ENCODE peak calls at places on chromosomes 2 and 18, in five cellular contexts. X, H, K, O and Q are unnamed samples.

GRCh38 chr2:21381421-21381820 is 257.7 kb downstream of the TDRD15 start:
- DNase-seq in X (no peak), H (peak), K (no peak), O (no peak), Q (no peak)

GRCh38 chr2:138252587-138252986 is 249.0 kb upstream of the SPOPL start:
- DNase-seq in X (no peak), H (no peak), K (no peak), O (no peak), Q (no peak)

GRCh38 chr2:200223385-200223784 is 83.1 kb upstream of the SPATS2L start:
- DNase-seq in X (no peak), H (peak), K (no peak), O (no peak), Q (no peak)

GRCh38 chr2:113156278-113157107 is 17.3 kb upstream of the PSD4 start:
- DNase-seq in X (no peak), H (no peak), K (peak), O (no peak), Q (no peak)

GRCh38 chr2:25063876-25064660 is 22.2 kb downstream of the EFR3B start:
- DNase-seq in X (no peak), H (no peak), K (no peak), O (peak), Q (no peak)

GRCh38 chr2:12819098-12819465 is 102.3 kb downstream of the TRIB2 start:
- DNase-seq in X (no peak), H (peak), K (no peak), O (no peak), Q (no peak)

GRCh38 chr2:202178342-202178958 is 59.9 kb downstream of the SUMO1 start:
- DNase-seq in X (peak), H (peak), K (peak), O (peak), Q (peak)

GRCh38 chr2:105397025-105397722 is 1.7 kb downstream of the FHL2 start:
- DNase-seq in X (peak), H (no peak), K (no peak), O (no peak), Q (peak)

GRCh38 chr18:41809652-41810051 is 145.4 kb upstream of the PIK3C3 start:
- DNase-seq in X (no peak), H (no peak), K (no peak), O (no peak), Q (no peak)

GRCh38 chr2:216082388-216082733 is 642 bp downstream of the TMEM169 start:
- DNase-seq in X (no peak), H (no peak), K (no peak), O (no peak), Q (no peak)

GRCh38 chr18:43192408-43192807 is 76.9 kb upstream of the RIT2 start:
- DNase-seq in X (no peak), H (no peak), K (no peak), O (no peak), Q (no peak)

GRCh38 chr2:162184796-162185195 is 32.7 kb upstream of the GCG start:
- DNase-seq in X (no peak), H (no peak), K (no peak), O (no peak), Q (no peak)

GRCh38 chr2:181411105-181411849 is 45.9 kb upstream of the ITGA4 start:
- DNase-seq in X (no peak), H (no peak), K (no peak), O (peak), Q (no peak)

GRCh38 chr2:159683804-159684203 is 28.5 kb upstream of the MARCHF7 start:
- DNase-seq in X (no peak), H (no peak), K (no peak), O (no peak), Q (no peak)

GRCh38 chr18:250685-251084 is 17.2 kb downstream of the THOC1 start:
- DNase-seq in X (no peak), H (peak), K (no peak), O (no peak), Q (no peak)

GRCh38 chr2:20635698-20636584 is 15.0 kb downstream of the HS1BP3 start:
- DNase-seq in X (peak), H (peak), K (peak), O (no peak), Q (peak)

GRCh38 chr18:10518595-10519273 is 7.1 kb upstream of the NAPG start:
- DNase-seq in X (peak), H (peak), K (peak), O (no peak), Q (no peak)

GRCh38 chr2:134232868-134233732 is 20.8 kb upstream of the MGAT5 start:
- DNase-seq in X (no peak), H (peak), K (no peak), O (no peak), Q (no peak)

GRCh38 chr2:97724501-97724900 is 11.1 kb downstream of the ZAP70 start:
- DNase-seq in X (no peak), H (no peak), K (no peak), O (no peak), Q (no peak)

GRCh38 chr18:49456794-49457193 is 3.7 kb downstream of the DYM start:
- DNase-seq in X (no peak), H (peak), K (no peak), O (no peak), Q (no peak)

GRCh38 chr2:238509151-238509820 is 82.6 kb downstream of the ASB1 start:
- DNase-seq in X (no peak), H (peak), K (no peak), O (no peak), Q (no peak)

GRCh38 chr18:5518899-5519371 is 24.9 kb downstream of the EPB41L3 start:
- DNase-seq in X (no peak), H (peak), K (no peak), O (no peak), Q (no peak)

GRCh38 chr2:192157776-192158175 is 37.0 kb downstream of the TMEFF2 start:
- DNase-seq in X (no peak), H (no peak), K (no peak), O (no peak), Q (no peak)

GRCh38 chr2:53463771-53464726 is 303.6 kb upstream of the CHAC2 start:
- DNase-seq in X (no peak), H (no peak), K (no peak), O (no peak), Q (no peak)

GRCh38 chr2:8620611-8621382 is 61.1 kb upstream of the ID2 start:
- DNase-seq in X (no peak), H (peak), K (no peak), O (no peak), Q (no peak)

GRCh38 chr2:127859712-127860085 is 1.7 kb upstream of the POLR2D start:
- DNase-seq in X (peak), H (no peak), K (peak), O (no peak), Q (no peak)

GRCh38 chr2:46490521-46491141 is 11.3 kb downstream of the TMEM247 start:
- DNase-seq in X (no peak), H (peak), K (no peak), O (no peak), Q (no peak)

GRCh38 chr2:95046371-95047112 is 21.0 kb downstream of the MAL start:
- DNase-seq in X (no peak), H (no peak), K (no peak), O (no peak), Q (no peak)

GRCh38 chr2:98656800-98657199 is 48.4 kb downstream of the UNC50 start:
- DNase-seq in X (no peak), H (no peak), K (no peak), O (no peak), Q (no peak)

GRCh38 chr18:59700535-59700967 is 3.3 kb upstream of the CCBE1 start:
- DNase-seq in X (no peak), H (no peak), K (no peak), O (no peak), Q (no peak)

GRCh38 chr2:160293401-160293911 is 93.4 kb upstream of the ITGB6 start:
- DNase-seq in X (no peak), H (peak), K (no peak), O (no peak), Q (no peak)

GRCh38 chr2:10019174-10019971 is 24.0 kb upstream of the KLF11 start:
- DNase-seq in X (no peak), H (peak), K (peak), O (no peak), Q (no peak)

GRCh38 chr2:2575870-2576386 is 244.9 kb upstream of the MYT1L start:
- DNase-seq in X (no peak), H (no peak), K (no peak), O (no peak), Q (no peak)

GRCh38 chr2:238868616-238869292 is 20.9 kb downstream of the TWIST2 start:
- DNase-seq in X (no peak), H (peak), K (peak), O (no peak), Q (peak)

GRCh38 chr2:118535818-118536212 is 311.6 kb downstream of the EN1 start:
- DNase-seq in X (no peak), H (no peak), K (no peak), O (no peak), Q (no peak)

GRCh38 chr2:137981112-137981679 is 16.9 kb downstream of the HNMT start:
- DNase-seq in X (no peak), H (no peak), K (no peak), O (no peak), Q (no peak)

GRCh38 chr2:222903234-222904220 is 42.7 kb downstream of the ACSL3 start:
- DNase-seq in X (peak), H (peak), K (peak), O (no peak), Q (peak)
- TF ChIP-seq BHLHE40 in X (no peak), H (no peak), K (no peak), O (no peak), Q (no peak)

GRCh38 chr2:197307236-197307932 is 3.2 kb downstream of the ANKRD44 start:
- DNase-seq in X (no peak), H (no peak), K (no peak), O (no peak), Q (no peak)
- TF ChIP-seq CTCF in X (no peak), H (no peak), K (no peak), O (peak), Q (no peak)

DNA sequence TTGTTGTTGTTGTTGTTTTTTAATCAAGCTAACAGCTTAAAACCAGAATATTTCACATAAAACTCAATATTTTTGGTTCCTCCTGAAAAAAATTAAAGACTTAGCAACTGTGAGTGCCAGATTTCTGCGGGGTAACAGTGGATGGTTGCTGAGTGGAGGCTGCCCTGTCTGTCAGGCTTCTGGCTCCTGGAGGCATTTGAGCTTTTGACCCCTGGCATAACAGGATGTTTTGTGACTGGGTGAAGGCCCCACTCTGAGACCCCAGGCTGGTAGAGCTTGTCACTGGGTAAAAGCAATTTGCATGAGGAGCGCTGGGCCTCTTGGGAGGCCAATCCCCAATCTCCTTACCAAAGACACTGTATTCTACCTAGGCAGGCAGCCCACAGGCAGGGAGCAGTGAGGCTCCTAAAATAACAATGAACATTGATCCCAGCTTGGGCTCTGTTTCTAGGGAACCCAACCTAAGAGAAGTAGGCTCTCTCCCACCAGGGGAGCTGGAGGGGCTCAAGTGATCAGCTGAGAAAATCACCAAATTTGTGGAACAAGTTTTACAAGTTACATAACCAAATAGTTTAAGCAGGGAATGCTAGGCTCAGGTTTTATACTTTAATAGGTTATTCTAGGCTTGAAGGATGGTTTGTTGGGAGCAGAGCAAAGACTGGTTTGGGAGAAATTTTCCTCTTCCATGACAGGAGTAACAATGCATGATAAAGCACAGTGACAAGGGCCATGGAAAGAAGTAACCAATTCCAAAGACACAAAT is 5.9 kb upstream of the SPRED2 start:
- DNase-seq in X (no peak), H (no peak), K (peak), O (no peak), Q (no peak)
- TF ChIP-seq BHLHE40 in X (no peak), H (no peak), K (no peak), O (no peak), Q (no peak)

DNA sequence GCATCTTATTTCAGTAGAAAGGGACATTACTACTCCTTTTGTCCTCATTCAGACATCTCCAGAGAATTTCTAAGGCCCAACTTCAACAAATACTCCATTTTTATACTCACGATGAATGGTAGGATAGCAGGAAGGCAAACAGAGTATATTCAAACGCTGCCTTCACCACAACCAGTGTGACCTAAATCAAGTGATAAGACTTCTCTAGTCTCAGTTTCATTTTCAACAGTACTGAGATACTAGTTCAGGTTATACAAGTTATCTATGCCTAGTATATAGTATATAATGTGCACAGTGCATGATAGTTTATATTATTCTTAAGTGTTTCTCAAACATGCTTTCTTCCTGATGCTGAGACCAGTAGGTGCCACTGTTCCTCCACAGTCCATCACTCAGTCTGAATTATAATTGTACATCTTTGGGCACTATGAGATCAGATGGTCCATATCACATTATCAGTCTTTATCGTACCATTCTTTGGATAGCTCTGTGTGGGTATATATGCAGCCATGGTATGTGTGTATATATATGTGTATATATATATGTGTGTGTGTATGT is 66.3 kb upstream of the RPE start:
- DNase-seq in X (no peak), H (no peak), K (no peak), O (no peak), Q (no peak)
- TF ChIP-seq CTCF in X (no peak), H (peak), K (peak), O (no peak), Q (no peak)

GRCh38 chr2:226411206-226411605 is 388.4 kb downstream of the IRS1 start:
- DNase-seq in X (no peak), H (no peak), K (no peak), O (no peak), Q (no peak)

GRCh38 chr2:226414313-226414712 is 385.3 kb downstream of the IRS1 start:
- DNase-seq in X (no peak), H (no peak), K (no peak), O (no peak), Q (no peak)

GRCh38 chr2:226413498-226414130 is 386.0 kb downstream of the IRS1 start:
- DNase-seq in X (no peak), H (peak), K (no peak), O (no peak), Q (no peak)

GRCh38 chr2:226410212-226410611 is 389.4 kb downstream of the IRS1 start:
- DNase-seq in X (no peak), H (peak), K (no peak), O (no peak), Q (no peak)

DNA sequence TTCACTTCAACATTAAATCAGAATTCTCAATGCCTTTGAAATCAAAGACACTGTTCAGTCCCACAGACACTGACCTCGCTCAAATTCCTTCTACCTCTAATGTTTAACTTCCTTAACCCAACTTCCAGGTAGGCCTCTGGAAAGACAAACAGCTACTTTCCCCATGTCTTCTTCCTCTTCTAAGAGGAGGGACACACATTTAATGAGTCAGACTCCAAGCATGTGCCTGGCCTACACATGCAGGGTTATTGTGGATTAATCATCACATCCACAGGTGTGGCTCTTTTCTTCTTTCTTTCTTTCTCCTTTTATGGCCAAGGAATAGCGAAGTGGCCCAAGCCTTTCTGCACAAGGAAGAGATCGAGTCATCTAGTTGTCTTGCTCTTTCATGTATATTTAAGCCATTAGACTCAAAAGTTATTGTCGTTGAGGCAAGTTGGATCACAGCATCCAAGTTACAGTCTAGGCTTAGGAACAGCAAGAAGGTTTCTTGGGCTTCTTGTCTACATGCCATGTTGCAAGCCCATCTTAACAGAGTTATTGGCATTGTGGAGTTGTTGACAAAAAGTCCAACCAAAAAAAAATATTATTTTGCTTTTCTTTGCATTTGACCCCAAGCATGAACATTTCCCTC is 387.8 kb downstream of the IRS1 start:
- DNase-seq in X (no peak), H (peak), K (peak), O (no peak), Q (peak)
- TF ChIP-seq BHLHE40 in X (no peak), H (peak), K (no peak), O (no peak), Q (no peak)

GRCh38 chr2:71894266-71894665 is 253.4 kb downstream of the CYP26B1 start:
- DNase-seq in X (peak), H (no peak), K (no peak), O (no peak), Q (no peak)
- TF ChIP-seq CTCF in X (no peak), H (no peak), K (peak), O (no peak), Q (no peak)

GRCh38 chr18:23943104-23943503 is 71.5 kb upstream of the TTC39C start:
- DNase-seq in X (no peak), H (no peak), K (no peak), O (peak), Q (no peak)

GRCh38 chr18:23945416-23946079 is 69.0 kb upstream of the TTC39C start:
- DNase-seq in X (no peak), H (no peak), K (no peak), O (no peak), Q (no peak)

GRCh38 chr18:23939366-23939765 is 75.2 kb upstream of the TTC39C start:
- DNase-seq in X (no peak), H (no peak), K (no peak), O (no peak), Q (no peak)

GRCh38 chr18:23939896-23940295 is 74.7 kb upstream of the TTC39C start:
- DNase-seq in X (no peak), H (no peak), K (no peak), O (no peak), Q (no peak)

GRCh38 chr18:23943903-23944624 is 70.5 kb upstream of the TTC39C start:
- DNase-seq in X (no peak), H (peak), K (no peak), O (no peak), Q (peak)
- TF ChIP-seq BHLHE40 in X (no peak), H (no peak), K (no peak), O (no peak), Q (no peak)

GRCh38 chr2:149743842-149744468 is 156.4 kb upstream of the MMADHC start:
- DNase-seq in X (no peak), H (peak), K (no peak), O (no peak), Q (no peak)
- TF ChIP-seq CTCF in X (no peak), H (peak), K (no peak), O (no peak), Q (no peak)